ENCODE peak calls at places on chromosome 20, in four cellular contexts. N is adrenal gland, Q is BE2C, C is BJ. O is an unnamed sample.

GRCh38 chr20:63653974-63654680 is 903 bp upstream of the STMN3 start:
- DNase-seq in N (no peak), Q (no peak), C (no peak), O (no peak)

GRCh38 chr20:15359056-15359455 is 1021.6 kb upstream of the FLRT3 start:
- DNase-seq in N (no peak), Q (no peak), C (no peak), O (no peak)

GRCh38 chr20:62537649-62538292 is 62.0 kb upstream of the GATA5 start:
- DNase-seq in N (no peak), Q (no peak), C (no peak), O (no peak)

GRCh38 chr20:62998449-62998848 is 8.3 kb downstream of the BHLHE23 start:
- DNase-seq in N (no peak), Q (no peak), C (no peak), O (no peak)

GRCh38 chr20:21522479-21523397 is 8.9 kb upstream of the NKX2-2 start:
- DNase-seq in N (no peak), Q (no peak), C (no peak), O (peak)

GRCh38 chr20:49948178-49948577 is 12.0 kb downstream of the RNF114 start:
- DNase-seq in N (no peak), Q (no peak), C (no peak), O (no peak)

GRCh38 chr20:20535051-20535450 is 167.1 kb downstream of the INSM1 start:
- DNase-seq in N (no peak), Q (no peak), C (no peak), O (no peak)

GRCh38 chr20:20436689-20437088 is 68.8 kb downstream of the INSM1 start:
- DNase-seq in N (no peak), Q (no peak), C (no peak), O (no peak)

GRCh38 chr20:362271-363254 is 15.7 kb downstream of the NRSN2 start:
- DNase-seq in N (peak), Q (peak), C (peak), O (no peak)

GRCh38 chr20:53940883-53941546 is 129.4 kb downstream of the BCAS1 start:
- DNase-seq in N (peak), Q (peak), C (peak), O (peak)

GRCh38 chr20:36480456-36481048 is 60.8 kb upstream of the MYL9 start:
- DNase-seq in N (no peak), Q (no peak), C (no peak), O (no peak)

GRCh38 chr20:708956-709355 is 33.4 kb upstream of the SCRT2 start:
- DNase-seq in N (no peak), Q (no peak), C (no peak), O (no peak)

GRCh38 chr20:543369-544152 is at the start of gene CSNK2A1:
- DNase-seq in N (peak), Q (peak), C (peak), O (peak)

GRCh38 chr20:1888796-1889463 is 6.3 kb upstream of the SIRPA start:
- DNase-seq in N (no peak), Q (no peak), C (no peak), O (no peak)

GRCh38 chr20:33663161-33664084 is 1.3 kb downstream of the C20orf144 start:
- DNase-seq in N (peak), Q (peak), C (no peak), O (peak)
- TF ChIP-seq CTCF in N (no peak), Q (no peak), C (no peak), O (no peak)

GRCh38 chr20:25017257-25017803 is 24.8 kb upstream of the APMAP start:
- DNase-seq in N (no peak), Q (no peak), C (no peak), O (no peak)
- TF ChIP-seq CTCF in N (no peak), Q (no peak), C (no peak), O (no peak)

GRCh38 chr20:47304287-47304686 is 52.2 kb downstream of the ZMYND8 start:
- DNase-seq in N (no peak), Q (no peak), C (peak), O (no peak)
- TF ChIP-seq CTCF in N (peak), Q (peak), C (peak), O (no peak)

GRCh38 chr20:33861458-33861857 is 50.3 kb downstream of the CHMP4B start:
- DNase-seq in N (no peak), Q (no peak), C (no peak), O (no peak)

GRCh38 chr20:33865761-33866160 is 54.6 kb downstream of the CHMP4B start:
- DNase-seq in N (no peak), Q (no peak), C (no peak), O (no peak)

GRCh38 chr20:33863440-33864323 is 52.5 kb downstream of the CHMP4B start:
- DNase-seq in N (no peak), Q (peak), C (no peak), O (no peak)

GRCh38 chr20:33864324-33864963 is 53.3 kb downstream of the CHMP4B start:
- DNase-seq in N (no peak), Q (peak), C (no peak), O (no peak)

GRCh38 chr20:33862709-33863403 is 51.7 kb downstream of the CHMP4B start:
- DNase-seq in N (peak), Q (peak), C (no peak), O (peak)
- TF ChIP-seq CTCF in N (peak), Q (peak), C (peak), O (peak)

GRCh38 chr20:44448753-44449546 is 26.7 kb upstream of the TTPAL start:
- DNase-seq in N (peak), Q (peak), C (no peak), O (peak)
- TF ChIP-seq CTCF in N (peak), Q (peak), C (peak), O (peak)

GRCh38 chr20:48015136-48015925 is 230.1 kb upstream of the SULF2 start:
- DNase-seq in N (no peak), Q (no peak), C (peak), O (no peak)

GRCh38 chr20:48011025-48011424 is 225.7 kb upstream of the SULF2 start:
- DNase-seq in N (no peak), Q (no peak), C (no peak), O (no peak)

GRCh38 chr20:48008850-48009535 is 223.7 kb upstream of the SULF2 start:
- DNase-seq in N (no peak), Q (no peak), C (peak), O (no peak)

GRCh38 chr20:48010623-48011022 is 225.3 kb upstream of the SULF2 start:
- DNase-seq in N (no peak), Q (no peak), C (no peak), O (no peak)

DNA sequence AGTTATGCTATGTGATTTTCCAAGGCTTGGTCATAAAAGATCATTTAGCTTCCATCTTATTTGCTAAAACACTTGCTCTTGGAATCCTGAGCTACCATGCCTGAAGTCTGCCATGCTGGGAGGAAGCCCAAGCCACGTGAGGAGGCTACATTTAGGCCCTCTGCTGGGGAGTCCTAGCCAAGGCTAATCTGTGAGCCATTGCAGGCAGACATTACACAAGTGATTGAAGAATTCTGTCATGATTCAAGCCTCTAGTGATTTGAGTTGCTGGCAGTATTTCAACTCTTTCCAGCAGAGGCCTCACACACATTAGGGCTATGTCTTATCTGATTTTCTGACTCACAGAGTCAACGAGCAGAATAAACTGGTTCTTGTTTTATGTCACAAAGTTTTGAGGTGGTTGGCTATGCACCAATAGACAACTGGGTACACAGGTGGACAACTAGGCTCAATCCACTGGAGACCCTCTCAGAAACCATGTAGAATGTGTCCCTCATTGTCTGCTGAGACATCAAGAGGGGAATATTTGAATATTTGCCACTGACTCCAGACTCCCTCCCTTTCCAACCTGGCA is 227.2 kb upstream of the SULF2 start:
- DNase-seq in N (peak), Q (peak), C (peak), O (no peak)
- TF ChIP-seq CTCF in N (no peak), Q (peak), C (peak), O (no peak)

DNA sequence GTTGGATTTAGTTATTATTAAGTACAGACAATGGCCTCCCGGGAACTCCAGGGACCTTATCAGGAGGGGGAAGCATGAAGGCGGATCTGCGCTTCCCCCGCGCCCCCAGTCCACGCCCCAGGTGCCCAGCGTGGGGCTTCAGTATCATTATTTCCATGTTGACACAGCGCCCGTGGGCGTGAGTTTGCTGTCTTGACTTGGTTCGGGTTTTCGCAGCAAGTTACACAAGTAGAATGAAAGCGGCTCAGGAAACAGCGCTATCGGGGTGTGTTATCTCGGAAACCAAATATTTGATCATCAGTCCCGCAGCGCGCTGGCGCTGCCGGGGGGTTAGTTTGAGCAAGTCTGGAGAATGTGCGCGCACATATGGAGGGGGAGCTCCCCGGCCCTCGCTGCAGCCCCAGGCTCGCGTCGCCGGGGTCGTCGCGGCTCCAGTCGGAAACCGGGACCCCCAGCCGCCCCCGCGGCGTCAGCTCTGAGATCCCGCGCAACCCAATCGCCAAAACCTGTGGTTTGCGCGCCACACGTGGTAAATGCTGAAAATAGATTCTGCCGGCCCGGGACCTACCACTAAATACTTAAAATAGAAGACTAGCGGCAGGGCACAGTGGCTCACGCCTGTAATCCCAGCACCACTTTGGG is 2.2 kb downstream of the BMP7 start:
- DNase-seq in N (no peak), Q (no peak), C (no peak), O (no peak)
- TF ChIP-seq CTCF in N (no peak), Q (no peak), C (no peak), O (no peak)

DNA sequence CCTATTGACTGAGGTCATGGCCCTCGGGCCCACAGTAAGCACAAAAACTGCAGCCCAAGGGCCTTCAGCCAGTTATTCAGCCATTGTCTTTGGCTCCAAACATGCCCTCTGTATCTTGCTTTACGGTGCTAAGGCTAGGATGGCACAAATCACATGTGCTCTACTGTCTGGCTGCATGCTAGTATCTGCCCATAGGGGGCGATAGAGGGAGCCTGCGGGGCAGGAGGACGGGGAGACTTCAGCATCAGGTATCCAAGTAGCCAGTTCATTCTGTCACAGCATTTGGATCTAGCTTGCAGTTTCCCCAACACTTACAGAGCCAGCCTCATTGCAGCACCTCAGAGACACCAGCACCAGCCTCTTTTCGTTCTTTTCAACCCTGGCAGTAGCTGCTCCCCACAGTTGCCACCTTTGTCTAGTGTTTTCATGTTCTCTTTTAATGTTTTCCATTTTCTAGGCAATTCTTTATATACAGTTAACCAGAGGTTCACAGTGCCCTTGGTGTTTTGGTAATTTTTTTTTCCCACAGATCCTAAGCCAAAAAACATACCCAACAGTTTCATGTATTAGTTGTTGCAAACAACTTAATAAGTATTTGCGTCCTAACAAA is 705.9 kb downstream of the PTPRT start:
- DNase-seq in N (peak), Q (peak), C (no peak), O (peak)
- TF ChIP-seq CTCF in N (peak), Q (peak), C (no peak), O (peak)

GRCh38 chr20:6140947-6141346 is 18.1 kb upstream of the FERMT1 start:
- DNase-seq in N (no peak), Q (peak), C (no peak), O (no peak)

GRCh38 chr20:6142348-6142993 is 19.6 kb upstream of the FERMT1 start:
- DNase-seq in N (peak), Q (peak), C (no peak), O (peak)
- TF ChIP-seq CTCF in N (peak), Q (peak), C (peak), O (peak)